ENCODE peak calls at places on chromosomes 4 and X, in five cellular contexts. N is body of pancreas; O is Caco-2; B is CD4-positive, alpha-beta memory T cell; Q is ovary. S is an unnamed sample. For H3K27me3 and H3K4me1, the result is how much of the 10 kb centered on the place peaks cover.

GRCh38 chr4:127709456-127709855 is 20.7 kb upstream of the SLC25A31 start:
- DNase-seq in N (no peak), O (no peak), B (no peak), Q (no peak), S (no peak)

GRCh38 chr4:87758278-87758677 is 41.1 kb upstream of the IBSP start:
- DNase-seq in N (no peak), O (no peak), B (no peak), Q (no peak), S (no peak)

GRCh38 chr4:138671106-138671505 is 344.5 kb upstream of the NOCT start:
- DNase-seq in N (no peak), O (no peak), B (no peak), Q (no peak), S (no peak)

GRCh38 chr4:70623301-70623700 is 5.2 kb upstream of the ENAM start:
- DNase-seq in N (no peak), O (no peak), B (peak), Q (no peak), S (no peak)

GRCh38 chr4:75557696-75558095 is 1.8 kb downstream of the ODAPH start:
- DNase-seq in N (no peak), O (no peak), B (no peak), Q (no peak), S (no peak)

GRCh38 chr4:175127314-175127713 is 209.2 kb downstream of the ADAM29 start:
- DNase-seq in N (no peak), O (no peak), B (no peak), Q (no peak), S (no peak)

GRCh38 chr4:55547461-55547770 is 707 bp upstream of the CLOCK start:
- DNase-seq in N (no peak), O (no peak), B (no peak), Q (no peak), S (peak)

GRCh38 chr4:140308366-140309123 is 64.9 kb upstream of the SCOC start:
- DNase-seq in N (peak), O (no peak), B (no peak), Q (peak), S (no peak)

GRCh38 chrX:154738013-154738738 is 12.7 kb downstream of the GAB3 start:
- DNase-seq in N (no peak), O (no peak), B (no peak), Q (peak), S (no peak)

GRCh38 chr4:134906404-134907023 is 704.9 kb upstream of the PABPC4L start:
- DNase-seq in N (no peak), O (no peak), B (no peak), Q (no peak), S (peak)

GRCh38 chrX:22742174-22742573 is 257.6 kb upstream of the DDX53 start:
- DNase-seq in N (no peak), O (no peak), B (no peak), Q (no peak), S (no peak)

GRCh38 chrX:88746925-88747324 is at the start of gene CPXCR1:
- DNase-seq in N (no peak), O (no peak), B (no peak), Q (no peak), S (no peak)

GRCh38 chr4:7427326-7428260 is 7.1 kb downstream of the PSAPL1 start:
- DNase-seq in N (peak), O (peak), B (no peak), Q (peak), S (no peak)

GRCh38 chr4:177308125-177308524 is 1.5 kb upstream of the NEIL3 start:
- DNase-seq in N (no peak), O (no peak), B (no peak), Q (no peak), S (no peak)

GRCh38 chr4:98557497-98557896 is 100.9 kb downstream of the TSPAN5 start:
- DNase-seq in N (no peak), O (no peak), B (no peak), Q (no peak), S (no peak)

GRCh38 chrX:110418857-110419249 is 60.2 kb downstream of the RTL9 start:
- DNase-seq in N (no peak), O (no peak), B (no peak), Q (no peak), S (peak)

GRCh38 chr4:137075586-137075985 is 456.7 kb downstream of the PCDH18 start:
- DNase-seq in N (no peak), O (no peak), B (no peak), Q (no peak), S (no peak)

GRCh38 chr4:58301384-58301783 is 1191.2 kb upstream of the IGFBP7 start:
- DNase-seq in N (no peak), O (no peak), B (no peak), Q (no peak), S (no peak)

DNA sequence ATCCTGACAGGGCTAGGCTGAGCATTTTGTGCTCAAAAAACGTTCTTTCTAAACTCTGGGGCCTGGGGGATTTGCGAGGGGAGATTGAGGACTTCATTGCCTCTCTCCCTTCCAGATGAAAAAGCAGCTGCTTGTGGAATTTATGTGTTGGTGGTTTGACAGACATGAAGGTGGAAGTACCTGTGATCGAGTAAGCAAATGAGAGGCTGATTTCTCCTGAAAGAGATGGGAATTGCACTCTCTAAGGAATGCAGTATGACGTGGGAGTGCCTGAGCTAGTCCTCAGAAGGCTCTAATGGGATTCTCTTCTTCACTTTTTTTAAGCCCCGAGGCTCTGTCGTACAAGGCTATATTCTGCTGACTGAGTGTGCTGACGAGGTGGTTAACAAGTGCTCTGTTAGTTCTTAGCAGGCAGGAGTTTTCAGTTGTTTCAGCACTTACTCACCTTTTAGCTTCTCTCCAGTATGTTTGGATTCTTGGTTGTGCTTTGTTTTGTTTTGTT is 426.8 kb upstream of the CNKSR2 start:
- DNase-seq in N (no peak), O (no peak), B (no peak), Q (no peak), S (no peak)
- H3K27me3 ChIP-seq in N (under half), O (under half), B (under half), Q (under half), S (under half)

DNA sequence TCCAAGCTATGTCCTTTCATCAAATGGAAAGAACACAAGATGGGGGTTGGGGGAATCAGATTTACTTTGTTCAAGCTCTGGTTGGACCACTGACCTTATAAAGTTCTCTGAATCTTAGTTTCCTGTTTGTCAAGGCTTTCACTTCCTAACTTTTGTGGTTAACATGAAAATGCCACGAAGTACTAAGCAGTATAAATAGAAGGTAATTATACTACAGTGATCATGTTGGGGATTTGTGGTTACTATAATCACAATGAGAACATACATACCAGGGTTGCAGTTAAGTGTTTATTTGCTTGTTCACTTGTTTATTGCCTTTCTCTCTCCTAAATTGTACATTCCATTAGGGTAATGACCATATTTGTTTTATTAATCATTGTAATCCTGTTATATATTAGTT is 53.2 kb downstream of the SPRY1 start:
- DNase-seq in N (no peak), O (no peak), B (no peak), Q (no peak), S (no peak)
- H3K4me3 ChIP-seq in N (no peak), O (no peak), B (no peak), Q (no peak), S (no peak)

DNA sequence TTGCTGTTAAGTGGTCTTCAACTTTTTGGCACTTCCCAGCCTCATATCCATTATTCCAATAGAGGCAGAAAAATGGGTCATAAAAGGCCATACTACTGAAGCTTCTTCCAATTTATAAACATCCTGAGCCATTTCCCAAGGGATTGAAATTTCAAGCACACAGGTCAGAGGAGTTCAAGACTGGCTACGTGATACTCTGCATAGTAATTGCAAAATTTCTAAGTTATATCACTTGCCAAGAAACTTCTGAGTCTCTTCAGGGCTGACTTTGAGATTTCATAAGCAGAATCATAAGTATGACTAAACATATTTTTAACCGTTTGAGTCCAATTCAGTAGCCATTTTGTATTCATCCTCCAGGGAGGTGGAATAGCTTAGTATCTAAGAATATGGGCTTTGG is 75.6 kb upstream of the RXFP1 start:
- DNase-seq in N (no peak), O (no peak), B (no peak), Q (no peak), S (no peak)
- H3K4me1 ChIP-seq in N (under half), O (under half), B (under half), Q (under half), S (under half)

DNA sequence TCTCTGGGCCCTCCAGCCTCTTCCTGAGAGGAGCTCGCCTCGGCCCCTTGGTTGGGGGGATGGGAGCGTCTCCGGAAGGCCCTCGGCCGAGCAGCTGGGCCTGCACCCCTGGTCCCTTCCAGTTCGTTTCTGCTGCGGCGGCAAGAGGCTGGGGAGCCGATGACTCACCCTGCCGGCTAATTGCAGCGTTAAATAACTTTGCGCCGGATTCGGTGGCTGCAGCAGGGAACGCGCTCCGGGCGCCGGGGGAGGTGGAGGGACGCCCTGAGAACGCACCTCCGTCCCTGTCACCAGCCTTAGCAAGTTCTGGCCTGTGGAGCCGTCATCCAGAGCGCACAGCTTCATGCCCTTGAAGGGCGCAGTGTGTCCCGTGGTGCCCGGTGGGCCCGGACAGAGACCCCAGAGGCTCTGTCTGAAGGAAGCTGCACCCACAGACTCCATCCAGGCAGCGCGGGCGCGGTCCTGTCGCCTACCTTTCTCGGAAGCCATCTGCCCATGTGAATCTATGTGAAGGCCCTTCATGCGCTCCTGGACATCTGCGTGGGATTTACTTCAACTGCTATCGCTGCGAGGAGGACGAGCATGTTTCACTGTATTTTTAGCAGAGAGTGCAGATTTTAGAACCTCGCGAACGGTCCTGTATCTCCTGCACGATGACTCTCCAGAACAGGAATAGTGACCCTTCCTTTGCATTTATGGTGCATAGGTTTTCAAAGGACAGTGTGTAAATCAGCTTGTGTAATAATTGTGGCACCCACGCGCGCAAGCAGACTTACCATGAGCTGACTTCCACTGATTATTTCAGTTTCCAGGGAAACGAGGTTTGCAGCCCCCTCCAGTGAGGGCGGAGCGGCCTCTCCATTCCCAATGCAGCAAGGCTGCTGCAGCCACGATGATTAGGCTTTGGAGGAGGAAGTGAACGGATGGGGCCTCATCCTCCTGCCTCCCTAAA is 1.7 kb upstream of the TMEM271 start:
- DNase-seq in N (no peak), O (no peak), B (no peak), Q (no peak), S (peak)
- H3K27me3 ChIP-seq in N (under half), O (under half), B (under half), Q (under half), S (under half)

GRCh38 chr4:168846414-168846813 is 163.6 kb downstream of the CBR4 start:
- DNase-seq in N (no peak), O (no peak), B (no peak), Q (no peak), S (no peak)

GRCh38 chr4:168850016-168850415 is 160.0 kb downstream of the CBR4 start:
- DNase-seq in N (no peak), O (no peak), B (no peak), Q (no peak), S (no peak)

GRCh38 chr4:168848977-168849687 is 160.9 kb downstream of the CBR4 start:
- DNase-seq in N (no peak), O (no peak), B (no peak), Q (no peak), S (peak)

GRCh38 chr4:168845897-168846296 is 164.2 kb downstream of the CBR4 start:
- DNase-seq in N (no peak), O (no peak), B (no peak), Q (no peak), S (no peak)

GRCh38 chr4:168848112-168848511 is 161.9 kb downstream of the CBR4 start:
- DNase-seq in N (no peak), O (no peak), B (no peak), Q (no peak), S (peak)
- H3K4me3 ChIP-seq in N (no peak), O (no peak), B (no peak), Q (peak), S (no peak)

GRCh38 chr4:143389543-143390195 is 53.0 kb downstream of the GAB1 start:
- DNase-seq in N (no peak), O (no peak), B (no peak), Q (no peak), S (no peak)

GRCh38 chr4:143384381-143384994 is 47.8 kb downstream of the GAB1 start:
- DNase-seq in N (no peak), O (no peak), B (no peak), Q (no peak), S (no peak)

GRCh38 chr4:143390764-143391163 is 54.1 kb downstream of the GAB1 start:
- DNase-seq in N (no peak), O (no peak), B (no peak), Q (no peak), S (no peak)

GRCh38 chr4:143382539-143382938 is 45.9 kb downstream of the GAB1 start:
- DNase-seq in N (no peak), O (no peak), B (no peak), Q (no peak), S (no peak)

GRCh38 chr4:143386812-143387211 is 50.1 kb downstream of the GAB1 start:
- DNase-seq in N (no peak), O (no peak), B (no peak), Q (no peak), S (no peak)
- H3K4me1 ChIP-seq in N (under half), O (half or more), B (under half), Q (under half), S (under half)

GRCh38 chrX:85517994-85518718 is 138.7 kb upstream of the POF1B start:
- DNase-seq in N (no peak), O (no peak), B (no peak), Q (no peak), S (no peak)
- H3K27me3 ChIP-seq in N (under half), O (under half), B (under half), Q (under half), S (under half)

DNA sequence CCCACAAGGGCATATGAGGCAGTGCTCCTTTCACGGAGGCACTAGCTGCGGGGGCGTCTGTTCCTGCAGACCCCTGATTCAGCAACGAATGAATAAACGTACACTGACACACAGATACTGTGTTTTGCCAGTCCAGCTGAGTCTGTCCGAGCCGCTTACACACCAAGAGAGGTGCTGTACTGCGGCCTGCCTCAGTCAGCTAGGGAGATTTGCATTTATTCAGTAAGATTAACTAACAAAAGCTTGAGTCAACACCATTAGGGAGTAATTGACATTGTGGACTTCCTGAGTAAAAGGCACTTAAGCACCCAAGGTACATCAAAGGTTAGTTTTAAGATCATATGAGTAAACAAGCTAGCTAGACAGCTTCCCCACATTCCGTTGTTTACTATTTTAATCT is 31.0 kb upstream of the BEX4 start:
- DNase-seq in N (no peak), O (no peak), B (no peak), Q (no peak), S (peak)
- H3K4me3 ChIP-seq in N (no peak), O (no peak), B (no peak), Q (no peak), S (no peak)

S was measured in HAP-1.